ENCODE peak calls at places on chromosomes 12 and 14, in six cellular contexts. P, A, V, I, D and Z are unnamed samples.

GRCh38 chr12:53049582-53050318 is at the start of gene TNS2:
- DNase-seq in D (peak), V (peak), A (no peak), P (no peak), I (no peak), Z (peak)

GRCh38 chr12:22477894-22478287 is 66.5 kb downstream of the C2CD5 start:
- DNase-seq in I (no peak), V (no peak), P (no peak), D (no peak), A (no peak), Z (no peak)

GRCh38 chr12:96134200-96134599 is 60.0 kb upstream of the ELK3 start:
- DNase-seq in D (no peak), I (no peak), V (no peak), A (no peak), P (no peak), Z (no peak)

GRCh38 chr12:6205144-6205539 is 4.9 kb downstream of the CD9 start:
- DNase-seq in D (no peak), A (no peak), V (peak), P (no peak), I (no peak), Z (no peak)

GRCh38 chr12:96187675-96188355 is 6.4 kb upstream of the ELK3 start:
- DNase-seq in P (no peak), I (no peak), V (no peak), A (no peak), D (no peak), Z (peak)

GRCh38 chr14:58533417-58533816 is 104.3 kb upstream of the DACT1 start:
- DNase-seq in V (no peak), A (no peak), I (no peak), D (no peak), P (no peak), Z (no peak)

GRCh38 chr12:3511760-3512159 is 20.8 kb downstream of the PRMT8 start:
- DNase-seq in P (no peak), I (no peak), A (no peak), V (no peak), D (no peak), Z (no peak)

GRCh38 chr12:54428050-54429013 is 9.3 kb upstream of the ITGA5 start:
- DNase-seq in V (peak), I (no peak), A (no peak), D (no peak), P (no peak), Z (no peak)

GRCh38 chr14:100374270-100374669 is 51.1 kb downstream of the SLC25A47 start:
- DNase-seq in A (no peak), I (no peak), D (no peak), V (no peak), P (no peak), Z (no peak)

GRCh38 chr12:66048843-66049537 is 81.6 kb downstream of the LLPH start:
- DNase-seq in D (no peak), V (no peak), I (no peak), P (no peak), A (no peak), Z (no peak)

GRCh38 chr12:51171884-51172514 is 936 bp downstream of the TFCP2 start:
- DNase-seq in V (peak), D (no peak), I (peak), A (no peak), P (no peak), Z (no peak)

GRCh38 chr12:45775465-45775864 is 46.0 kb downstream of the ARID2 start:
- DNase-seq in V (no peak), P (no peak), A (no peak), D (no peak), I (no peak), Z (no peak)

GRCh38 chr14:100864206-100864605 is 38.3 kb downstream of the MEG3 start:
- DNase-seq in P (no peak), D (no peak), I (no peak), A (no peak), V (no peak), Z (no peak)

GRCh38 chr14:22456421-22456820 is 132.6 kb downstream of the DAD1 start:
- DNase-seq in I (no peak), A (no peak), V (no peak), D (no peak), P (no peak), Z (no peak)

GRCh38 chr12:124481257-124481750 is 86.1 kb downstream of the NCOR2 start:
- DNase-seq in P (no peak), I (no peak), A (no peak), D (no peak), V (no peak), Z (peak)

GRCh38 chr12:29782285-29782820 is 1.4 kb downstream of the TMTC1 start:
- DNase-seq in A (peak), D (no peak), V (no peak), I (no peak), P (no peak), Z (peak)

GRCh38 chr12:110754101-110754793 is 11.6 kb upstream of the PPP1CC start:
- DNase-seq in D (no peak), A (no peak), I (no peak), P (no peak), V (no peak), Z (no peak)

GRCh38 chr12:78887008-78887407 is 22.4 kb downstream of the SYT1 start:
- DNase-seq in P (no peak), V (no peak), I (no peak), D (peak), A (peak), Z (no peak)

GRCh38 chr14:85531141-85531593 is 1.2 kb downstream of the FLRT2 start:
- DNase-seq in A (no peak), D (no peak), V (peak), P (no peak), I (no peak), Z (no peak)

GRCh38 chr14:58298477-58298879 is at the start of gene ARID4A:
- DNase-seq in I (peak), V (peak), P (peak), A (no peak), D (no peak), Z (no peak)

GRCh38 chr12:770474-770873 is 18.1 kb downstream of the WNK1 start:
- DNase-seq in P (no peak), D (no peak), A (no peak), I (no peak), V (no peak), Z (no peak)

GRCh38 chr14:104303705-104304425 is 165.5 kb downstream of the KIF26A start:
- DNase-seq in V (no peak), I (no peak), D (no peak), P (no peak), A (no peak), Z (no peak)

GRCh38 chr14:47211263-47211662 is 464.1 kb downstream of the MDGA2 start:
- DNase-seq in D (no peak), P (no peak), A (no peak), V (no peak), I (no peak), Z (no peak)

GRCh38 chr14:49769581-49770211 is 1.7 kb downstream of the KLHDC2 start:
- DNase-seq in A (no peak), V (no peak), P (no peak), I (no peak), D (no peak), Z (no peak)

GRCh38 chr14:39268393-39268792 is 34.7 kb downstream of the MIA2 start:
- DNase-seq in P (no peak), A (no peak), I (no peak), D (no peak), V (no peak), Z (no peak)

GRCh38 chr12:128052777-128053176 is 214.2 kb upstream of the TMEM132C start:
- DNase-seq in V (no peak), P (no peak), I (no peak), D (no peak), A (no peak), Z (no peak)

GRCh38 chr12:42277426-42278115 is 39.5 kb upstream of the YAF2 start:
- DNase-seq in D (no peak), I (no peak), P (no peak), A (no peak), V (no peak), Z (no peak)

GRCh38 chr12:38930994-38931393 is 25.6 kb upstream of the CPNE8 start:
- DNase-seq in I (no peak), D (no peak), A (no peak), P (no peak), V (no peak), Z (no peak)

GRCh38 chr14:90060965-90061848 is 587 bp upstream of the KCNK13 start:
- DNase-seq in D (no peak), P (no peak), A (no peak), I (peak), V (peak), Z (no peak)

GRCh38 chr12:44078273-44078672 is 242.4 kb downstream of the TMEM117 start:
- DNase-seq in I (no peak), D (no peak), V (no peak), P (no peak), A (no peak), Z (no peak)

GRCh38 chr14:99569725-99570541 is 34.1 kb downstream of the CCDC85C start:
- DNase-seq in P (no peak), D (no peak), V (no peak), A (no peak), I (no peak), Z (no peak)

GRCh38 chr12:22728989-22729388 is 104.0 kb downstream of the ETNK1 start:
- DNase-seq in I (no peak), V (no peak), A (no peak), D (no peak), P (no peak), Z (no peak)

GRCh38 chr14:64855732-64856527 is 23.8 kb downstream of the SPTB start:
- DNase-seq in V (no peak), D (no peak), A (no peak), I (no peak), P (no peak), Z (no peak)

GRCh38 chr14:95320076-95320895 is 578 bp upstream of the CLMN start:
- DNase-seq in A (no peak), D (no peak), V (peak), I (no peak), P (no peak), Z (peak)

GRCh38 chr12:6295187-6295811 is 15.2 kb upstream of the PLEKHG6 start:
- DNase-seq in I (no peak), P (no peak), V (no peak), D (no peak), A (no peak), Z (no peak)

GRCh38 chr14:106605548-106606448 is 1079.4 kb downstream of the TMEM121 start:
- DNase-seq in V (no peak), D (no peak), P (peak), I (peak), A (no peak), Z (peak)

GRCh38 chr12:104738371-104738710 is 219.7 kb downstream of the SLC41A2 start:
- DNase-seq in D (no peak), V (no peak), I (no peak), P (no peak), A (no peak), Z (no peak)

GRCh38 chr12:88309546-88309945 is 167.4 kb downstream of the TMTC3 start:
- DNase-seq in V (no peak), I (no peak), A (no peak), P (no peak), D (no peak), Z (no peak)